ENCODE peak calls at places on chromosomes 13 and 19, in eight cellular contexts. One of them, this sample, is unnamed.
A peak's percentile ranks its signal among the peaks of the same experiment; 100 is the strongest.

GRCh38 chr13:40362502-40362901 is 303.9 kb downstream of the FOXO1 start:
- DNase-seq in endodermal cell: no peak
- DNase-seq in heart right ventricle: no peak
- DNase-seq in fibroblast of mammary gland: no peak
- DNase-seq in astrocyte of the spinal cord: no peak
- DNase-seq in A673: no peak
- DNase-seq in bronchial epithelial cell: no peak
- DNase-seq in effector memory CD4-positive, alpha-beta T cell: no peak
- DNase-seq in this sample: peak; percentile 47

GRCh38 chr19:16626796-16627193 is 1.2 kb downstream of the MED26 start:
- DNase-seq in A673: no peak
- DNase-seq in astrocyte of the spinal cord: no peak
- DNase-seq in bronchial epithelial cell: no peak
- DNase-seq in effector memory CD4-positive, alpha-beta T cell: no peak
- DNase-seq in fibroblast of mammary gland: peak; percentile 11
- DNase-seq in endodermal cell: no peak
- DNase-seq in heart right ventricle: no peak
- DNase-seq in this sample: no peak

GRCh38 chr13:100836696-100837095 is 162.1 kb upstream of the TMTC4 start:
- DNase-seq in astrocyte of the spinal cord: peak; percentile 46
- DNase-seq in bronchial epithelial cell: no peak
- DNase-seq in fibroblast of mammary gland: peak; percentile 67
- DNase-seq in effector memory CD4-positive, alpha-beta T cell: no peak
- DNase-seq in endodermal cell: no peak
- DNase-seq in A673: peak; percentile 68
- DNase-seq in heart right ventricle: no peak
- DNase-seq in this sample: peak; percentile 26

GRCh38 chr19:5057860-5058259 is 88.9 kb downstream of the KDM4B start:
- DNase-seq in endodermal cell: peak; percentile 75
- DNase-seq in fibroblast of mammary gland: peak; percentile 26
- DNase-seq in A673: no peak
- DNase-seq in heart right ventricle: no peak
- DNase-seq in effector memory CD4-positive, alpha-beta T cell: no peak
- DNase-seq in astrocyte of the spinal cord: peak; percentile 18
- DNase-seq in bronchial epithelial cell: peak; percentile 26
- DNase-seq in this sample: peak; percentile 21

GRCh38 chr19:41616785-41617621 is 9.9 kb downstream of the CEACAM4 start:
- DNase-seq in bronchial epithelial cell: peak; percentile 20
- DNase-seq in effector memory CD4-positive, alpha-beta T cell: no peak
- DNase-seq in astrocyte of the spinal cord: no peak
- DNase-seq in A673: peak; percentile 54
- DNase-seq in fibroblast of mammary gland: peak; percentile 3
- DNase-seq in endodermal cell: peak; percentile 85
- DNase-seq in heart right ventricle: no peak
- DNase-seq in this sample: peak; percentile 35

GRCh38 chr19:11784356-11784755 is 14.0 kb upstream of the ZNF491 start:
- DNase-seq in astrocyte of the spinal cord: no peak
- DNase-seq in bronchial epithelial cell: no peak
- DNase-seq in A673: no peak
- DNase-seq in fibroblast of mammary gland: no peak
- DNase-seq in effector memory CD4-positive, alpha-beta T cell: no peak
- DNase-seq in heart right ventricle: no peak
- DNase-seq in endodermal cell: no peak
- DNase-seq in this sample: no peak

GRCh38 chr19:31185261-31185660 is 164.0 kb downstream of the TSHZ3 start:
- DNase-seq in heart right ventricle: no peak
- DNase-seq in astrocyte of the spinal cord: no peak
- DNase-seq in fibroblast of mammary gland: peak; percentile 5
- DNase-seq in A673: peak; percentile 5
- DNase-seq in endodermal cell: peak; percentile 52
- DNase-seq in bronchial epithelial cell: no peak
- DNase-seq in effector memory CD4-positive, alpha-beta T cell: no peak
- DNase-seq in this sample: peak; percentile 7

GRCh38 chr13:31765441-31765840 is 26.1 kb downstream of the RXFP2 start:
- DNase-seq in endodermal cell: no peak
- DNase-seq in effector memory CD4-positive, alpha-beta T cell: no peak
- DNase-seq in fibroblast of mammary gland: peak; percentile 92
- DNase-seq in heart right ventricle: no peak
- DNase-seq in astrocyte of the spinal cord: peak; percentile 90
- DNase-seq in A673: no peak
- DNase-seq in bronchial epithelial cell: no peak
- DNase-seq in this sample: peak; percentile 65

GRCh38 chr13:99636728-99637353 is 135.6 kb downstream of the TM9SF2 start:
- DNase-seq in heart right ventricle: no peak
- DNase-seq in A673: no peak
- DNase-seq in endodermal cell: no peak
- DNase-seq in effector memory CD4-positive, alpha-beta T cell: no peak
- DNase-seq in fibroblast of mammary gland: no peak
- DNase-seq in bronchial epithelial cell: no peak
- DNase-seq in astrocyte of the spinal cord: no peak
- DNase-seq in this sample: no peak

GRCh38 chr13:83752141-83752540 is 130.1 kb downstream of the SLITRK1 start:
- DNase-seq in A673: no peak
- DNase-seq in astrocyte of the spinal cord: peak; percentile 39
- DNase-seq in endodermal cell: no peak
- DNase-seq in bronchial epithelial cell: peak; percentile 34
- DNase-seq in fibroblast of mammary gland: peak; percentile 16
- DNase-seq in effector memory CD4-positive, alpha-beta T cell: no peak
- DNase-seq in heart right ventricle: no peak
- DNase-seq in this sample: peak; percentile 67

GRCh38 chr13:78137404-78138142 is 218.9 kb upstream of the EDNRB start:
- DNase-seq in bronchial epithelial cell: peak; percentile 66
- DNase-seq in heart right ventricle: no peak
- DNase-seq in astrocyte of the spinal cord: peak; percentile 75
- DNase-seq in fibroblast of mammary gland: peak; percentile 74
- DNase-seq in endodermal cell: peak; percentile 81
- DNase-seq in effector memory CD4-positive, alpha-beta T cell: no peak
- DNase-seq in A673: peak; percentile 86
- DNase-seq in this sample: peak; percentile 78

GRCh38 chr19:2333807-2334211 is 5.3 kb downstream of the SPPL2B start:
- DNase-seq in bronchial epithelial cell: no peak
- DNase-seq in heart right ventricle: no peak
- DNase-seq in effector memory CD4-positive, alpha-beta T cell: no peak
- DNase-seq in endodermal cell: no peak
- DNase-seq in astrocyte of the spinal cord: no peak
- DNase-seq in fibroblast of mammary gland: no peak
- DNase-seq in A673: no peak
- DNase-seq in this sample: no peak
- H3K4me3 ChIP-seq in bronchial epithelial cell: no peak overlapping the region
- H3K4me3 ChIP-seq in heart right ventricle: no peak overlapping the region
- H3K4me3 ChIP-seq in effector memory CD4-positive, alpha-beta T cell: no peak overlapping the region
- H3K4me3 ChIP-seq in endodermal cell: no peak overlapping the region
- H3K4me3 ChIP-seq in astrocyte of the spinal cord: no peak overlapping the region
- H3K4me3 ChIP-seq in fibroblast of mammary gland: no peak overlapping the region
- H3K4me3 ChIP-seq in A673: no peak overlapping the region
- H3K4me3 ChIP-seq in this sample: no peak overlapping the region

GRCh38 chr19:49513746-49514118 is 1.3 kb downstream of the FCGRT start:
- DNase-seq in bronchial epithelial cell: no peak
- DNase-seq in heart right ventricle: no peak
- DNase-seq in effector memory CD4-positive, alpha-beta T cell: no peak
- DNase-seq in fibroblast of mammary gland: no peak
- DNase-seq in astrocyte of the spinal cord: no peak
- DNase-seq in A673: no peak
- DNase-seq in endodermal cell: peak; percentile 56
- DNase-seq in this sample: no peak

GRCh38 chr19:49512970-49513745 is 697 bp downstream of the FCGRT start:
- DNase-seq in fibroblast of mammary gland: no peak
- DNase-seq in A673: peak; percentile 86
- DNase-seq in effector memory CD4-positive, alpha-beta T cell: no peak
- DNase-seq in bronchial epithelial cell: no peak
- DNase-seq in heart right ventricle: peak; percentile 70
- DNase-seq in astrocyte of the spinal cord: no peak
- DNase-seq in endodermal cell: peak; percentile 87
- DNase-seq in this sample: peak; percentile 34

GRCh38 chr19:49518033-49518432 is 5.6 kb downstream of the FCGRT start:
- DNase-seq in effector memory CD4-positive, alpha-beta T cell: no peak
- DNase-seq in heart right ventricle: no peak
- DNase-seq in A673: no peak
- DNase-seq in astrocyte of the spinal cord: no peak
- DNase-seq in bronchial epithelial cell: no peak
- DNase-seq in endodermal cell: no peak
- DNase-seq in fibroblast of mammary gland: no peak
- DNase-seq in this sample: no peak

GRCh38 chr19:49515767-49516166 is 3.3 kb downstream of the FCGRT start:
- DNase-seq in astrocyte of the spinal cord: no peak
- DNase-seq in fibroblast of mammary gland: peak; percentile 45
- DNase-seq in heart right ventricle: peak; percentile 40
- DNase-seq in effector memory CD4-positive, alpha-beta T cell: no peak
- DNase-seq in bronchial epithelial cell: no peak
- DNase-seq in A673: no peak
- DNase-seq in endodermal cell: no peak
- DNase-seq in this sample: peak; percentile 72

DNA sequence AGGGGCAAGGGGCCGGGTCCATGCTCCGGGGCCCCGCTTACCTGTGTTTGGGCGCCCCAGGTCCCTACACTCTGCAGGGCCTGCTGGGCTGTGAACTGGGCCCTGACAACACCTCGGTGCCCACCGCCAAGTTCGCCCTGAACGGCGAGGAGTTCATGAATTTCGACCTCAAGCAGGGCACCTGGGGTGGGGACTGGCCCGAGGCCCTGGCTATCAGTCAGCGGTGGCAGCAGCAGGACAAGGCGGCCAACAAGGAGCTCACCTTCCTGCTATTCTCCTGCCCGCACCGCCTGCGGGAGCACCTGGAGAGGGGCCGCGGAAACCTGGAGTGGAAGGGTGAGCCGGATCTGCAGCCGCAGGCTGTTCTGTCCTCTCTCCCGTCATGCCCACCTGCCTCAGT is 1.7 kb downstream of the FCGRT start:
- DNase-seq in A673: no peak
- DNase-seq in bronchial epithelial cell: no peak
- DNase-seq in endodermal cell: peak; percentile 65
- DNase-seq in astrocyte of the spinal cord: no peak
- DNase-seq in fibroblast of mammary gland: no peak
- DNase-seq in heart right ventricle: no peak
- DNase-seq in effector memory CD4-positive, alpha-beta T cell: no peak
- DNase-seq in this sample: no peak
- H3K4me3 ChIP-seq in A673: peak overlapping the region; percentile 84
- H3K4me3 ChIP-seq in bronchial epithelial cell: no peak overlapping the region
- H3K4me3 ChIP-seq in endodermal cell: peak overlapping the region; percentile 79
- H3K4me3 ChIP-seq in astrocyte of the spinal cord: no peak overlapping the region
- H3K4me3 ChIP-seq in fibroblast of mammary gland: no peak overlapping the region
- H3K4me3 ChIP-seq in heart right ventricle: peak overlapping the region; percentile 85
- H3K4me3 ChIP-seq in effector memory CD4-positive, alpha-beta T cell: peak overlapping the region; percentile 60
- H3K4me3 ChIP-seq in this sample: peak overlapping the region; percentile 66

GRCh38 chr19:3202346-3202745 is 16.6 kb downstream of the NCLN start:
- DNase-seq in A673: no peak
- DNase-seq in endodermal cell: no peak
- DNase-seq in bronchial epithelial cell: no peak
- DNase-seq in fibroblast of mammary gland: no peak
- DNase-seq in effector memory CD4-positive, alpha-beta T cell: no peak
- DNase-seq in heart right ventricle: no peak
- DNase-seq in astrocyte of the spinal cord: no peak
- DNase-seq in this sample: no peak

GRCh38 chr19:3201072-3201700 is 15.5 kb downstream of the NCLN start:
- DNase-seq in A673: no peak
- DNase-seq in fibroblast of mammary gland: no peak
- DNase-seq in effector memory CD4-positive, alpha-beta T cell: no peak
- DNase-seq in bronchial epithelial cell: no peak
- DNase-seq in astrocyte of the spinal cord: no peak
- DNase-seq in heart right ventricle: no peak
- DNase-seq in endodermal cell: no peak
- DNase-seq in this sample: no peak

GRCh38 chr19:3203754-3204645 is 18.3 kb downstream of the NCLN start:
- DNase-seq in effector memory CD4-positive, alpha-beta T cell: no peak
- DNase-seq in fibroblast of mammary gland: no peak
- DNase-seq in bronchial epithelial cell: no peak
- DNase-seq in endodermal cell: no peak
- DNase-seq in A673: no peak
- DNase-seq in heart right ventricle: no peak
- DNase-seq in astrocyte of the spinal cord: no peak
- DNase-seq in this sample: no peak

GRCh38 chr19:3198901-3199700 is 13.4 kb downstream of the NCLN start:
- DNase-seq in fibroblast of mammary gland: no peak
- DNase-seq in A673: no peak
- DNase-seq in astrocyte of the spinal cord: no peak
- DNase-seq in bronchial epithelial cell: no peak
- DNase-seq in endodermal cell: no peak
- DNase-seq in effector memory CD4-positive, alpha-beta T cell: no peak
- DNase-seq in heart right ventricle: no peak
- DNase-seq in this sample: no peak

DNA sequence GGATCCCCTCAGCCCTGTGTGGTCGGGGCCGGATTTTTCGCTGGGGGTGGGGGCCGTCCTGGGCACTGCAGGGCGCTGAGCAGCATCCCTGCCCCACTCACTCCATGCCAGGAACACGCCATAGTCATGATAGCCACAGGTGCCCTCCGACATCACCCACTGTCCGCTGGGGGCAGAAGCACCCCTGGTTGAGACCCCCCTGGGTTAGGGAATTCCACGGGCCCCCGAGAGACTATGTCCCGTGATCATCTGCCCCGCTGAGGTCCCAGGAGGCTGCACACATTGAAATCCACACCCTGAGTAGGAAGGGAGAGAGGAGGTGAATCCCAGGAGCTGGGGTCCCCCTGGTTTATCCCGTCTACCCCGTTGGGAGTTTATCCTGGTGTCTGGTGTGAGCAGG is 16.2 kb downstream of the NCLN start:
- DNase-seq in astrocyte of the spinal cord: no peak
- DNase-seq in endodermal cell: no peak
- DNase-seq in A673: no peak
- DNase-seq in effector memory CD4-positive, alpha-beta T cell: no peak
- DNase-seq in heart right ventricle: no peak
- DNase-seq in fibroblast of mammary gland: no peak
- DNase-seq in bronchial epithelial cell: no peak
- DNase-seq in this sample: no peak
- H3K4me3 ChIP-seq in astrocyte of the spinal cord: no peak overlapping the region
- H3K4me3 ChIP-seq in endodermal cell: no peak overlapping the region
- H3K4me3 ChIP-seq in A673: no peak overlapping the region
- H3K4me3 ChIP-seq in effector memory CD4-positive, alpha-beta T cell: no peak overlapping the region
- H3K4me3 ChIP-seq in heart right ventricle: no peak overlapping the region
- H3K4me3 ChIP-seq in fibroblast of mammary gland: no peak overlapping the region
- H3K4me3 ChIP-seq in bronchial epithelial cell: no peak overlapping the region
- H3K4me3 ChIP-seq in this sample: no peak overlapping the region

GRCh38 chr13:28717170-28717569 is 1.6 kb downstream of the SLC46A3 start:
- DNase-seq in astrocyte of the spinal cord: no peak
- DNase-seq in bronchial epithelial cell: no peak
- DNase-seq in effector memory CD4-positive, alpha-beta T cell: no peak
- DNase-seq in heart right ventricle: no peak
- DNase-seq in endodermal cell: no peak
- DNase-seq in A673: no peak
- DNase-seq in fibroblast of mammary gland: no peak
- DNase-seq in this sample: no peak

GRCh38 chr13:28718538-28719226 is at the start of gene SLC46A3:
- DNase-seq in endodermal cell: peak; percentile 99
- DNase-seq in heart right ventricle: peak; percentile 100
- DNase-seq in astrocyte of the spinal cord: peak; percentile 99
- DNase-seq in A673: peak; percentile 96
- DNase-seq in fibroblast of mammary gland: peak; percentile 96
- DNase-seq in effector memory CD4-positive, alpha-beta T cell: peak; percentile 93
- DNase-seq in bronchial epithelial cell: peak; percentile 79
- DNase-seq in this sample: peak; percentile 99

GRCh38 chr13:28719227-28719562 is 425 bp upstream of the SLC46A3 start:
- DNase-seq in A673: no peak
- DNase-seq in effector memory CD4-positive, alpha-beta T cell: no peak
- DNase-seq in bronchial epithelial cell: no peak
- DNase-seq in fibroblast of mammary gland: no peak
- DNase-seq in endodermal cell: no peak
- DNase-seq in heart right ventricle: no peak
- DNase-seq in astrocyte of the spinal cord: no peak
- DNase-seq in this sample: no peak

GRCh38 chr13:28718186-28718537 is 608 bp downstream of the SLC46A3 start:
- DNase-seq in effector memory CD4-positive, alpha-beta T cell: no peak
- DNase-seq in bronchial epithelial cell: peak; percentile 11
- DNase-seq in endodermal cell: no peak
- DNase-seq in fibroblast of mammary gland: peak; percentile 51
- DNase-seq in A673: no peak
- DNase-seq in astrocyte of the spinal cord: no peak
- DNase-seq in heart right ventricle: no peak
- DNase-seq in this sample: peak; percentile 78

GRCh38 chr13:28719656-28720055 is 886 bp upstream of the SLC46A3 start:
- DNase-seq in astrocyte of the spinal cord: peak; percentile 68
- DNase-seq in fibroblast of mammary gland: peak; percentile 68
- DNase-seq in bronchial epithelial cell: peak; percentile 32
- DNase-seq in heart right ventricle: no peak
- DNase-seq in effector memory CD4-positive, alpha-beta T cell: no peak
- DNase-seq in A673: peak; percentile 31
- DNase-seq in endodermal cell: no peak
- DNase-seq in this sample: peak; percentile 81
- H3K4me3 ChIP-seq in astrocyte of the spinal cord: no peak overlapping the region
- H3K4me3 ChIP-seq in fibroblast of mammary gland: no peak overlapping the region
- H3K4me3 ChIP-seq in bronchial epithelial cell: no peak overlapping the region
- H3K4me3 ChIP-seq in heart right ventricle: peak overlapping the region; percentile 90
- H3K4me3 ChIP-seq in effector memory CD4-positive, alpha-beta T cell: peak overlapping the region; percentile 87
- H3K4me3 ChIP-seq in A673: peak overlapping the region; percentile 78
- H3K4me3 ChIP-seq in endodermal cell: peak overlapping the region; percentile 93
- H3K4me3 ChIP-seq in this sample: no peak overlapping the region